ENCODE peak calls at places on chromosomes 2 and 18, in five cellular contexts. One of them, this sample, is unnamed.
A peak's percentile ranks its signal among the peaks of the same experiment; 100 is the strongest.

GRCh38 chr2:161857936-161858335 is 216.1 kb downstream of the DPP4 start:
- DNase-seq in epithelial cell of esophagus: no peak
- DNase-seq in prostate gland: no peak
- DNase-seq in mammary epithelial cell: no peak
- DNase-seq in HuH-7: no peak
- DNase-seq in this sample: no peak

GRCh38 chr2:236959876-236960275 is 125.8 kb upstream of the COPS8 start:
- DNase-seq in epithelial cell of esophagus: no peak
- DNase-seq in prostate gland: no peak
- DNase-seq in mammary epithelial cell: no peak
- DNase-seq in HuH-7: no peak
- DNase-seq in this sample: no peak

GRCh38 chr2:159249955-159250723 is 36.4 kb downstream of the WDSUB1 start:
- DNase-seq in epithelial cell of esophagus: peak; percentile 94
- DNase-seq in prostate gland: peak; percentile 92
- DNase-seq in mammary epithelial cell: peak; percentile 94
- DNase-seq in HuH-7: no peak
- DNase-seq in this sample: peak; percentile 53

GRCh38 chr2:172442072-172442895 is 14.9 kb downstream of the ITGA6 start:
- DNase-seq in epithelial cell of esophagus: peak; percentile 100
- DNase-seq in prostate gland: peak; percentile 36
- DNase-seq in mammary epithelial cell: peak; percentile 100
- DNase-seq in HuH-7: no peak
- DNase-seq in this sample: peak; percentile 91

GRCh38 chr18:9708882-9709877 is 1.1 kb downstream of the RAB31 start:
- DNase-seq in epithelial cell of esophagus: no peak
- DNase-seq in prostate gland: no peak
- DNase-seq in mammary epithelial cell: no peak
- DNase-seq in HuH-7: no peak
- DNase-seq in this sample: no peak

GRCh38 chr2:182548031-182548950 is 121.5 kb upstream of the PDE1A start:
- DNase-seq in epithelial cell of esophagus: no peak
- DNase-seq in prostate gland: no peak
- DNase-seq in mammary epithelial cell: no peak
- DNase-seq in HuH-7: no peak
- DNase-seq in this sample: no peak

GRCh38 chr2:232908695-232909094 is 38.6 kb downstream of the SNORC start:
- DNase-seq in epithelial cell of esophagus: no peak
- DNase-seq in prostate gland: no peak
- DNase-seq in mammary epithelial cell: no peak
- DNase-seq in HuH-7: no peak
- DNase-seq in this sample: no peak

GRCh38 chr2:127024769-127025356 is 82.1 kb downstream of the BIN1 start:
- DNase-seq in epithelial cell of esophagus: peak; percentile 60
- DNase-seq in prostate gland: no peak
- DNase-seq in mammary epithelial cell: peak; percentile 28
- DNase-seq in HuH-7: peak; percentile 77
- DNase-seq in this sample: peak; percentile 47

GRCh38 chr2:186610785-186611184 is 20.9 kb downstream of the ITGAV start:
- DNase-seq in epithelial cell of esophagus: no peak
- DNase-seq in prostate gland: no peak
- DNase-seq in mammary epithelial cell: no peak
- DNase-seq in HuH-7: no peak
- DNase-seq in this sample: no peak

GRCh38 chr2:191875859-191876258 is 29.0 kb upstream of the CAVIN2 start:
- DNase-seq in epithelial cell of esophagus: no peak
- DNase-seq in prostate gland: no peak
- DNase-seq in mammary epithelial cell: no peak
- DNase-seq in HuH-7: no peak
- DNase-seq in this sample: no peak

GRCh38 chr2:68774569-68775271 is 40.1 kb downstream of the ARHGAP25 start:
- DNase-seq in epithelial cell of esophagus: no peak
- DNase-seq in prostate gland: no peak
- DNase-seq in mammary epithelial cell: no peak
- DNase-seq in HuH-7: no peak
- DNase-seq in this sample: peak; percentile 33

GRCh38 chr18:13427354-13427753 is 208.8 kb downstream of the LDLRAD4 start:
- DNase-seq in epithelial cell of esophagus: no peak
- DNase-seq in prostate gland: peak; percentile 48
- DNase-seq in mammary epithelial cell: no peak
- DNase-seq in HuH-7: no peak
- DNase-seq in this sample: no peak

GRCh38 chr2:9972621-9973445 is 21.3 kb downstream of the GRHL1 start:
- DNase-seq in epithelial cell of esophagus: peak; percentile 89
- DNase-seq in prostate gland: no peak
- DNase-seq in mammary epithelial cell: peak; percentile 84
- DNase-seq in HuH-7: no peak
- DNase-seq in this sample: peak; percentile 49

GRCh38 chr2:55721601-55722215 is 28.1 kb upstream of the PNPT1 start:
- DNase-seq in epithelial cell of esophagus: peak; percentile 87
- DNase-seq in prostate gland: no peak
- DNase-seq in mammary epithelial cell: peak; percentile 69
- DNase-seq in HuH-7: no peak
- DNase-seq in this sample: no peak

GRCh38 chr2:91442246-91442905 is 2750.9 kb downstream of the RPIA start:
- DNase-seq in epithelial cell of esophagus: no peak
- DNase-seq in prostate gland: no peak
- DNase-seq in mammary epithelial cell: peak; percentile 2
- DNase-seq in HuH-7: peak; percentile 19
- DNase-seq in this sample: no peak

GRCh38 chr2:43609304-43609883 is 13.6 kb upstream of the THADA start:
- DNase-seq in epithelial cell of esophagus: peak; percentile 62
- DNase-seq in prostate gland: peak; percentile 28
- DNase-seq in mammary epithelial cell: peak; percentile 29
- DNase-seq in HuH-7: peak; percentile 40
- DNase-seq in this sample: peak; percentile 46

GRCh38 chr2:58512878-58513277 is 271.8 kb upstream of the FANCL start:
- DNase-seq in epithelial cell of esophagus: no peak
- DNase-seq in prostate gland: no peak
- DNase-seq in mammary epithelial cell: no peak
- DNase-seq in HuH-7: no peak
- DNase-seq in this sample: no peak

GRCh38 chr18:46402396-46402795 is 254.6 kb downstream of the LOXHD1 start:
- DNase-seq in epithelial cell of esophagus: no peak
- DNase-seq in prostate gland: no peak
- DNase-seq in mammary epithelial cell: no peak
- DNase-seq in HuH-7: no peak
- DNase-seq in this sample: peak; percentile 10

GRCh38 chr2:168189835-168190426 is 57.5 kb downstream of the STK39 start:
- DNase-seq in epithelial cell of esophagus: peak; percentile 91
- DNase-seq in prostate gland: no peak
- DNase-seq in mammary epithelial cell: peak; percentile 83
- DNase-seq in HuH-7: no peak
- DNase-seq in this sample: no peak

This sample was measured in body of pancreas.